ENCODE peak calls at places on chromosomes 7 and 10, in five cellular contexts. One of them, this sample, is unnamed.

GRCh38 chr7:71637578-71637977 is 505.6 kb downstream of the GALNT17 start:
- DNase-seq in central memory CD8-positive, alpha-beta T cell: no peak
- DNase-seq in stimulated activated naive CD4-positive, alpha-beta T cell treated with Interleukin-2 at 50 U/mL for 16 hours: no peak
- DNase-seq in stimulated activated CD4-positive, alpha-beta T cell treated with anti-CD3 and anti-CD28 coated beads, Interleukin-15, amount 100 ng/mL, for 24 hours: no peak
- DNase-seq in cardiac muscle cell: peak
- DNase-seq in this sample: no peak

GRCh38 chr7:101020444-101020843 is 563 bp downstream of the MUC17 start:
- DNase-seq in central memory CD8-positive, alpha-beta T cell: no peak
- DNase-seq in stimulated activated naive CD4-positive, alpha-beta T cell treated with Interleukin-2 at 50 U/mL for 16 hours: no peak
- DNase-seq in stimulated activated CD4-positive, alpha-beta T cell treated with anti-CD3 and anti-CD28 coated beads, Interleukin-15, amount 100 ng/mL, for 24 hours: no peak
- DNase-seq in cardiac muscle cell: no peak
- DNase-seq in this sample: no peak

GRCh38 chr10:129404091-129404490 is 63.0 kb upstream of the MGMT start:
- DNase-seq in central memory CD8-positive, alpha-beta T cell: no peak
- DNase-seq in stimulated activated naive CD4-positive, alpha-beta T cell treated with Interleukin-2 at 50 U/mL for 16 hours: no peak
- DNase-seq in stimulated activated CD4-positive, alpha-beta T cell treated with anti-CD3 and anti-CD28 coated beads, Interleukin-15, amount 100 ng/mL, for 24 hours: no peak
- DNase-seq in cardiac muscle cell: no peak
- DNase-seq in this sample: no peak

GRCh38 chr7:74293577-74293908 is 4.3 kb downstream of the CLIP2 start:
- DNase-seq in central memory CD8-positive, alpha-beta T cell: no peak
- DNase-seq in stimulated activated naive CD4-positive, alpha-beta T cell treated with Interleukin-2 at 50 U/mL for 16 hours: no peak
- DNase-seq in stimulated activated CD4-positive, alpha-beta T cell treated with anti-CD3 and anti-CD28 coated beads, Interleukin-15, amount 100 ng/mL, for 24 hours: no peak
- DNase-seq in cardiac muscle cell: no peak
- DNase-seq in this sample: no peak

GRCh38 chr10:112875474-112876267 is 74.4 kb upstream of the TCF7L2 start:
- DNase-seq in central memory CD8-positive, alpha-beta T cell: no peak
- DNase-seq in stimulated activated naive CD4-positive, alpha-beta T cell treated with Interleukin-2 at 50 U/mL for 16 hours: no peak
- DNase-seq in stimulated activated CD4-positive, alpha-beta T cell treated with anti-CD3 and anti-CD28 coated beads, Interleukin-15, amount 100 ng/mL, for 24 hours: peak
- DNase-seq in cardiac muscle cell: peak
- DNase-seq in this sample: no peak

GRCh38 chr7:155961241-155962190 is 149.3 kb upstream of the SHH start:
- DNase-seq in central memory CD8-positive, alpha-beta T cell: no peak
- DNase-seq in stimulated activated naive CD4-positive, alpha-beta T cell treated with Interleukin-2 at 50 U/mL for 16 hours: peak
- DNase-seq in stimulated activated CD4-positive, alpha-beta T cell treated with anti-CD3 and anti-CD28 coated beads, Interleukin-15, amount 100 ng/mL, for 24 hours: peak
- DNase-seq in cardiac muscle cell: peak
- DNase-seq in this sample: no peak

GRCh38 chr10:102782698-102783540 is 39.2 kb downstream of the WBP1L start:
- DNase-seq in central memory CD8-positive, alpha-beta T cell: no peak
- DNase-seq in stimulated activated naive CD4-positive, alpha-beta T cell treated with Interleukin-2 at 50 U/mL for 16 hours: no peak
- DNase-seq in stimulated activated CD4-positive, alpha-beta T cell treated with anti-CD3 and anti-CD28 coated beads, Interleukin-15, amount 100 ng/mL, for 24 hours: no peak
- DNase-seq in cardiac muscle cell: peak
- DNase-seq in this sample: no peak

GRCh38 chr10:129898701-129899563 is 65.1 kb downstream of the EBF3 start:
- DNase-seq in central memory CD8-positive, alpha-beta T cell: no peak
- DNase-seq in stimulated activated naive CD4-positive, alpha-beta T cell treated with Interleukin-2 at 50 U/mL for 16 hours: no peak
- DNase-seq in stimulated activated CD4-positive, alpha-beta T cell treated with anti-CD3 and anti-CD28 coated beads, Interleukin-15, amount 100 ng/mL, for 24 hours: no peak
- DNase-seq in cardiac muscle cell: no peak
- DNase-seq in this sample: no peak

GRCh38 chr7:55063633-55064032 is 44.8 kb downstream of the EGFR start:
- DNase-seq in central memory CD8-positive, alpha-beta T cell: no peak
- DNase-seq in stimulated activated naive CD4-positive, alpha-beta T cell treated with Interleukin-2 at 50 U/mL for 16 hours: no peak
- DNase-seq in stimulated activated CD4-positive, alpha-beta T cell treated with anti-CD3 and anti-CD28 coated beads, Interleukin-15, amount 100 ng/mL, for 24 hours: no peak
- DNase-seq in cardiac muscle cell: no peak
- DNase-seq in this sample: no peak

GRCh38 chr10:110867807-110868465 is 3.8 kb upstream of the PDCD4 start:
- DNase-seq in central memory CD8-positive, alpha-beta T cell: no peak
- DNase-seq in stimulated activated naive CD4-positive, alpha-beta T cell treated with Interleukin-2 at 50 U/mL for 16 hours: no peak
- DNase-seq in stimulated activated CD4-positive, alpha-beta T cell treated with anti-CD3 and anti-CD28 coated beads, Interleukin-15, amount 100 ng/mL, for 24 hours: no peak
- DNase-seq in cardiac muscle cell: no peak
- DNase-seq in this sample: no peak